ENCODE peak calls at places on chromosomes 11 and 22, in seven cellular contexts. W is fibroblast of lung, D is Peyer's patch, A is AG04450, N is PC-3, K is lower lobe of right lung, B is HCT116. V is an unnamed sample.

GRCh38 chr11:21556936-21557335 is 635.9 kb upstream of the ANO5 start:
- DNase-seq in A (no peak), N (no peak), W (no peak), B (no peak), K (no peak), D (no peak), V (peak; percentile 25)

GRCh38 chr11:1087961-1088926 is 13.6 kb downstream of the MUC2 start:
- DNase-seq in W (no peak), K (peak; percentile 31), B (no peak), N (no peak), A (no peak), D (no peak), V (no peak)

GRCh38 chr11:79078999-79079398 is 361.8 kb downstream of the TENM4 start:
- DNase-seq in A (no peak), K (no peak), D (peak; percentile 53), N (no peak), W (no peak), B (no peak), V (no peak)

GRCh38 chr11:79353706-79354105 is 87.1 kb downstream of the TENM4 start:
- DNase-seq in K (no peak), W (peak; percentile 26), B (no peak), N (peak; percentile 9), A (no peak), D (no peak), V (no peak)

GRCh38 chr11:10317281-10317755 is 12.4 kb downstream of the ADM start:
- DNase-seq in N (no peak), B (no peak), A (no peak), K (no peak), W (peak; percentile 26), D (no peak), V (no peak)

GRCh38 chr11:60785136-60785535 is at the start of gene MS4A10:
- DNase-seq in A (no peak), W (no peak), N (no peak), D (peak; percentile 85), K (peak; percentile 22), B (no peak), V (no peak)

GRCh38 chr11:33598426-33599069 is 102.1 kb downstream of the C11orf91 start:
- DNase-seq in B (no peak), D (no peak), K (no peak), A (no peak), N (no peak), W (no peak), V (no peak)

GRCh38 chr22:23580586-23581251 is 629 bp upstream of the IGLL1 start:
- DNase-seq in W (no peak), A (no peak), D (no peak), K (no peak), N (no peak), B (no peak), V (no peak)

GRCh38 chr11:40188848-40189247 is 1270.6 kb downstream of the LRRC4C start:
- DNase-seq in A (no peak), W (no peak), D (no peak), N (no peak), B (no peak), K (no peak), V (peak; percentile 18)

GRCh38 chr22:24190566-24191208 is 9.4 kb downstream of the SUSD2 start:
- DNase-seq in B (no peak), N (no peak), K (no peak), A (no peak), W (no peak), D (no peak), V (no peak)

GRCh38 chr11:24389575-24389974 is 107.3 kb upstream of the LUZP2 start:
- DNase-seq in B (no peak), N (no peak), K (no peak), A (no peak), W (no peak), D (no peak), V (no peak)

GRCh38 chr11:117824571-117825537 is at the start of gene FXYD2:
- DNase-seq in A (no peak), D (peak; percentile 62), N (no peak), B (no peak), W (peak; percentile 82), K (peak; percentile 52), V (peak; percentile 29)

GRCh38 chr11:71489311-71490043 is 36.5 kb downstream of the NADSYN1 start:
- DNase-seq in D (peak; percentile 42), B (no peak), A (peak; percentile 13), N (peak; percentile 15), W (peak; percentile 22), K (no peak), V (peak; percentile 18)

GRCh38 chr11:66043008-66043906 is 5.7 kb downstream of the GAL3ST3 start:
- DNase-seq in N (no peak), K (no peak), B (no peak), D (no peak), W (no peak), A (no peak), V (no peak)

GRCh38 chr11:133064152-133064877 is 468.0 kb downstream of the OPCML start:
- DNase-seq in B (no peak), N (no peak), A (peak; percentile 44), W (peak; percentile 74), K (peak; percentile 69), D (peak; percentile 61), V (no peak)

GRCh38 chr22:26674211-26675190 is 17.1 kb downstream of the MIAT start:
- DNase-seq in K (no peak), D (peak; percentile 62), N (no peak), A (no peak), W (no peak), B (no peak), V (peak; percentile 41)

GRCh38 chr11:70595452-70595851 is 197.1 kb downstream of the CTTN start:
- DNase-seq in A (no peak), B (no peak), N (no peak), D (no peak), K (no peak), W (no peak), V (no peak)

GRCh38 chr22:50526849-50527801 is 1.7 kb upstream of the SCO2 start:
- DNase-seq in N (peak; percentile 37), D (peak; percentile 79), K (peak; percentile 85), B (no peak), A (no peak), W (peak; percentile 35), V (peak; percentile 29)

GRCh38 chr22:37546436-37547248 is 13.6 kb upstream of the CDC42EP1 start:
- DNase-seq in W (peak; percentile 88), B (no peak), K (peak; percentile 73), D (peak; percentile 64), A (no peak), N (no peak), V (no peak)

GRCh38 chr11:112588252-112588668 is 327.6 kb upstream of the PLET1 start:
- DNase-seq in K (peak; percentile 52), A (peak; percentile 54), N (peak; percentile 90), W (peak; percentile 87), B (peak; percentile 83), D (peak; percentile 67), V (peak; percentile 84)

GRCh38 chr11:80720295-80720694 is 1279.5 kb upstream of the TENM4 start:
- DNase-seq in K (no peak), B (no peak), A (no peak), D (no peak), W (no peak), N (no peak), V (no peak)

GRCh38 chr22:40209945-40210485 is 32.3 kb downstream of the TNRC6B start:
- DNase-seq in A (no peak), B (no peak), N (no peak), W (no peak), D (no peak), K (no peak), V (no peak)

GRCh38 chr11:48011125-48012050 is 31.0 kb downstream of the PTPRJ start:
- DNase-seq in B (no peak), W (no peak), D (no peak), K (no peak), N (no peak), A (no peak), V (no peak)
- H3K27me3 ChIP-seq in B (no peaks in the 10 kb centered on the region), W (no peaks in the 10 kb centered on the region), D (no peaks in the 10 kb centered on the region), K (no peaks in the 10 kb centered on the region), N (no peaks in the 10 kb centered on the region), A (no peaks in the 10 kb centered on the region), V (no peaks in the 10 kb centered on the region)

GRCh38 chr11:94597896-94598295 is 30.7 kb downstream of the PIWIL4 start:
- DNase-seq in A (no peak), N (peak; percentile 29), B (no peak), K (no peak), W (peak; percentile 31), D (no peak), V (peak; percentile 8)

GRCh38 chr11:94599510-94599909 is 32.3 kb downstream of the PIWIL4 start:
- DNase-seq in W (no peak), A (no peak), N (no peak), B (no peak), K (no peak), D (no peak), V (no peak)

GRCh38 chr11:94604496-94604895 is 37.3 kb downstream of the PIWIL4 start:
- DNase-seq in A (no peak), K (no peak), W (no peak), B (no peak), N (peak; percentile 36), D (no peak), V (peak; percentile 46)

GRCh38 chr11:94603587-94603986 is 36.4 kb downstream of the PIWIL4 start:
- DNase-seq in K (no peak), D (no peak), N (no peak), A (no peak), W (no peak), B (no peak), V (no peak)

GRCh38 chr11:94602430-94603372 is 35.5 kb downstream of the PIWIL4 start:
- DNase-seq in B (no peak), N (peak; percentile 82), D (peak; percentile 87), A (peak; percentile 81), W (peak; percentile 88), K (peak; percentile 62), V (peak; percentile 85)
- TF ChIP-seq CTCF in B (no peak), N (peak; percentile 79), D (peak; percentile 6), A (peak; percentile 78), W (peak; percentile 74), K (peak; percentile 51), V (no peak)

GRCh38 chr11:47258317-47258902 is 614 bp downstream of the NR1H3 start:
- DNase-seq in W (no peak), D (no peak), A (no peak), K (no peak), N (no peak), B (no peak), V (no peak)
- H3K4me3 ChIP-seq in W (peak overlapping the region; percentile 79), D (peak overlapping the region; percentile 31), A (peak overlapping the region; percentile 53), K (peak overlapping the region; percentile 52), N (peak overlapping the region; percentile 38), B (no peak overlapping the region), V (no peak overlapping the region)

DNA sequence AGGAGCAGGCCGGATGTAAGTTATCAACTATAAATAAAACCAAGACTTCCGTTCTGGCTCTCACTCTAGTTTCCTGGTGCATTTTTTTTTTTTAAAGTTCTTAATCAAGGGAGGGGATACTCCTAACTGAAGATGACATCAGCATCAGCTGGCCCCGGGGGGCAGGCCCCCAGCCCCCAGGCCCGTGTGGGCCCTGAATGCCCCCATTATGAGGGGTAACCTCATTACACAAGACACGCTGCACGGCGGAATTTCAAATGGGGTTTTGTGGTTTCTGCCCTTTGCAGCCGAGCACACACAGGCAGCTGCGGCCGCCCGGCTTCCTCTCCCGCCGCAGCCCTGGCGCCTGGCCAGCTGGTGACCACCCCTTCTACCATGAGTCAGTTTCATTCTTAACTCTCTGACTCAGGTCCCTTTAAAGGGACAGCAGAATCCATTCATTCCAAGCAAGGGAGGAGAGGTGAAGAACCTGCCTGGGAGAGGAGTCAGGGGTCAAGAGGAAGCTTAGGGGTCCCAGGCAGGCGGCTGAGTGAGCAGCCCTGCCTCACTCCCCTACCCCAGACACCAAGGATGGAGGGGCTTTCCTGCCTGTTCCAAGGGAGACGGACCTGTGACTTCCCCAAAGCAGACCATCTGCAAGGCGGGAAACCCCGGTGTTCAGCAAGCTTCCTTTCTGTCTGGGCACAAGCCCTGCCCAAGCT is 3.4 kb downstream of the MYEOV start:
- DNase-seq in K (peak; percentile 94), A (peak; percentile 96), D (peak; percentile 96), W (peak; percentile 98), B (peak; percentile 97), N (peak; percentile 100), V (peak; percentile 92)
- H3K27me3 ChIP-seq in K (no peaks in the 10 kb centered on the region), A (no peaks in the 10 kb centered on the region), D (no peaks in the 10 kb centered on the region), W (no peaks in the 10 kb centered on the region), B (no peaks in the 10 kb centered on the region), N (no peaks in the 10 kb centered on the region), V (no peaks in the 10 kb centered on the region)